ENCODE peak calls at places on chromosome 14, in four cellular contexts. One of them, this sample, is unnamed.

GRCh38 chr14:83913466-83913865 is 1616.5 kb upstream of the FLRT2 start:
- DNase-seq in GM23338: no peak
- DNase-seq in NCI-H2029: no peak
- DNase-seq in heart left ventricle: no peak
- DNase-seq in this sample: no peak

GRCh38 chr14:83958359-83958758 is 1571.6 kb upstream of the FLRT2 start:
- DNase-seq in GM23338: no peak
- DNase-seq in NCI-H2029: no peak
- DNase-seq in heart left ventricle: no peak
- DNase-seq in this sample: no peak

GRCh38 chr14:89678715-89679220 is 261.7 kb upstream of the FOXN3 start:
- DNase-seq in GM23338: no peak
- DNase-seq in NCI-H2029: no peak
- DNase-seq in heart left ventricle: no peak
- DNase-seq in this sample: no peak

GRCh38 chr14:69605761-69606160 is 5.6 kb upstream of the SUSD6 start:
- DNase-seq in GM23338: no peak
- DNase-seq in NCI-H2029: no peak
- DNase-seq in heart left ventricle: no peak
- DNase-seq in this sample: no peak

GRCh38 chr14:69543341-69544249 is 31.1 kb downstream of the CCDC177 start:
- DNase-seq in GM23338: peak
- DNase-seq in NCI-H2029: peak
- DNase-seq in heart left ventricle: peak
- DNase-seq in this sample: peak

GRCh38 chr14:20790439-20791116 is 9.5 kb downstream of the RNASE6 start:
- DNase-seq in GM23338: no peak
- DNase-seq in NCI-H2029: no peak
- DNase-seq in heart left ventricle: no peak
- DNase-seq in this sample: no peak

GRCh38 chr14:54642950-54643695 is 76.2 kb downstream of the SAMD4A start:
- DNase-seq in GM23338: peak
- DNase-seq in NCI-H2029: no peak
- DNase-seq in heart left ventricle: no peak
- DNase-seq in this sample: peak

GRCh38 chr14:51337520-51337919 is 97.5 kb downstream of the TMX1 start:
- DNase-seq in GM23338: no peak
- DNase-seq in NCI-H2029: no peak
- DNase-seq in heart left ventricle: no peak
- DNase-seq in this sample: no peak

GRCh38 chr14:35338731-35339405 is 46.7 kb downstream of the PSMA6 start:
- DNase-seq in GM23338: no peak
- DNase-seq in NCI-H2029: no peak
- DNase-seq in heart left ventricle: no peak
- DNase-seq in this sample: no peak

GRCh38 chr14:55578511-55578910 is 1.5 kb upstream of the KTN1 start:
- DNase-seq in GM23338: no peak
- DNase-seq in NCI-H2029: no peak
- DNase-seq in heart left ventricle: no peak
- DNase-seq in this sample: no peak

GRCh38 chr14:77909911-77910310 is 110.0 kb downstream of the ADCK1 start:
- DNase-seq in GM23338: no peak
- DNase-seq in NCI-H2029: no peak
- DNase-seq in heart left ventricle: no peak
- DNase-seq in this sample: no peak

GRCh38 chr14:20412422-20412821 is 879 bp downstream of the TEP1 start:
- DNase-seq in GM23338: peak
- DNase-seq in NCI-H2029: no peak
- DNase-seq in heart left ventricle: no peak
- DNase-seq in this sample: no peak

GRCh38 chr14:22535916-22536315 is 53.1 kb downstream of the DAD1 start:
- DNase-seq in GM23338: no peak
- DNase-seq in NCI-H2029: no peak
- DNase-seq in heart left ventricle: no peak
- DNase-seq in this sample: no peak

GRCh38 chr14:59482471-59483331 is 1.5 kb downstream of the L3HYPDH start:
- DNase-seq in GM23338: no peak
- DNase-seq in NCI-H2029: peak
- DNase-seq in heart left ventricle: no peak
- DNase-seq in this sample: peak

GRCh38 chr14:35696575-35696974 is 112.5 kb downstream of the RALGAPA1 start:
- DNase-seq in GM23338: no peak
- DNase-seq in NCI-H2029: no peak
- DNase-seq in heart left ventricle: no peak
- DNase-seq in this sample: no peak

GRCh38 chr14:55302367-55302766 is 31.1 kb downstream of the FBXO34 start:
- DNase-seq in GM23338: peak
- DNase-seq in NCI-H2029: no peak
- DNase-seq in heart left ventricle: no peak
- DNase-seq in this sample: no peak

GRCh38 chr14:55386037-55386798 is 25.4 kb downstream of the ATG14 start:
- DNase-seq in GM23338: no peak
- DNase-seq in NCI-H2029: no peak
- DNase-seq in heart left ventricle: no peak
- DNase-seq in this sample: no peak

GRCh38 chr14:47155395-47155794 is 503.8 kb upstream of the RPL10L start:
- DNase-seq in GM23338: no peak
- DNase-seq in NCI-H2029: no peak
- DNase-seq in heart left ventricle: no peak
- DNase-seq in this sample: no peak

GRCh38 chr14:58280954-58281787 is 17.2 kb upstream of the ARID4A start:
- DNase-seq in GM23338: no peak
- DNase-seq in NCI-H2029: peak
- DNase-seq in heart left ventricle: peak
- DNase-seq in this sample: peak

GRCh38 chr14:59301354-59301753 is 112.9 kb downstream of the DAAM1 start:
- DNase-seq in GM23338: no peak
- DNase-seq in NCI-H2029: no peak
- DNase-seq in heart left ventricle: peak
- DNase-seq in this sample: no peak

GRCh38 chr14:94144765-94145164 is 15.4 kb upstream of the IFI27L2 start:
- DNase-seq in GM23338: peak
- DNase-seq in NCI-H2029: no peak
- DNase-seq in heart left ventricle: no peak
- DNase-seq in this sample: no peak

GRCh38 chr14:91924871-91925726 is 22.4 kb downstream of the FBLN5 start:
- DNase-seq in GM23338: peak
- DNase-seq in NCI-H2029: no peak
- DNase-seq in heart left ventricle: no peak
- DNase-seq in this sample: no peak

GRCh38 chr14:26255213-26255612 is 342.6 kb downstream of the NOVA1 start:
- DNase-seq in GM23338: peak
- DNase-seq in NCI-H2029: no peak
- DNase-seq in heart left ventricle: no peak
- DNase-seq in this sample: peak

GRCh38 chr14:92253381-92253894 is 69.5 kb upstream of the SLC24A4 start:
- DNase-seq in GM23338: peak
- DNase-seq in NCI-H2029: no peak
- DNase-seq in heart left ventricle: no peak
- DNase-seq in this sample: peak

GRCh38 chr14:91890291-91890749 is 23.0 kb upstream of the TC2N start:
- DNase-seq in GM23338: no peak
- DNase-seq in NCI-H2029: no peak
- DNase-seq in heart left ventricle: peak
- DNase-seq in this sample: no peak

GRCh38 chr14:54894995-54895394 is 7.6 kb downstream of the GCH1 start:
- DNase-seq in GM23338: no peak
- DNase-seq in NCI-H2029: no peak
- DNase-seq in heart left ventricle: no peak
- DNase-seq in this sample: no peak